ENCODE peak calls at places on chromosomes 12 and 14, in four cellular contexts. Q, K, N and S are unnamed samples.

GRCh38 chr12:116276433-116277216 is 868 bp downstream of the MED13L start:
- DNase-seq in Q (peak; percentile 74), K (peak; percentile 89), N (peak; percentile 71), S (peak; percentile 92)

GRCh38 chr14:92513966-92514843 is 624 bp downstream of the RIN3 start:
- DNase-seq in Q (no peak), K (peak; percentile 43), N (no peak), S (peak; percentile 57)

GRCh38 chr12:96171905-96172304 is 22.3 kb upstream of the ELK3 start:
- DNase-seq in Q (no peak), K (no peak), N (no peak), S (no peak)

GRCh38 chr12:93746572-93747168 is 69.5 kb downstream of the CRADD start:
- DNase-seq in Q (no peak), K (no peak), N (no peak), S (no peak)

GRCh38 chr12:80165741-80166140 is 66.4 kb downstream of the OTOGL start:
- DNase-seq in Q (no peak), K (no peak), N (no peak), S (no peak)

GRCh38 chr12:55624056-55624455 is 12.6 kb upstream of the OR10P1 start:
- DNase-seq in Q (no peak), K (no peak), N (no peak), S (no peak)

GRCh38 chr12:43824207-43824775 is 11.6 kb upstream of the TMEM117 start:
- DNase-seq in Q (no peak), K (no peak), N (no peak), S (no peak)

GRCh38 chr12:128745772-128746689 is 77.7 kb downstream of the SLC15A4 start:
- DNase-seq in Q (no peak), K (no peak), N (no peak), S (no peak)

GRCh38 chr12:114674201-114675047 is 9.6 kb downstream of the TBX3 start:
- DNase-seq in Q (no peak), K (peak; percentile 56), N (no peak), S (peak; percentile 80)

GRCh38 chr14:76237349-76237990 is 85.7 kb downstream of the GPATCH2L start:
- DNase-seq in Q (no peak), K (peak; percentile 52), N (no peak), S (no peak)

GRCh38 chr14:34172052-34172451 is 221.2 kb upstream of the EGLN3 start:
- DNase-seq in Q (no peak), K (no peak), N (no peak), S (no peak)

GRCh38 chr12:29051221-29051620 is 97.9 kb upstream of the FAR2 start:
- DNase-seq in Q (no peak), K (no peak), N (no peak), S (no peak)

GRCh38 chr14:30298266-30298795 is 260.6 kb upstream of the G2E3 start:
- DNase-seq in Q (no peak), K (no peak), N (no peak), S (peak; percentile 74)

GRCh38 chr12:33455096-33455495 is 15.5 kb upstream of the SYT10 start:
- DNase-seq in Q (no peak), K (no peak), N (no peak), S (no peak)

GRCh38 chr14:50381823-50382287 is 14.8 kb downstream of the CDKL1 start:
- DNase-seq in Q (no peak), K (no peak), N (no peak), S (no peak)